ENCODE peak calls at places on chromosome 21, in nine cellular contexts. One of them, this sample, is unnamed.

GRCh38 chr21:43917515-43918384 is 52.7 kb downstream of the AGPAT3 start:
- DNase-seq in GM23248: no peak
- DNase-seq in neural progenitor cell: no peak
- DNase-seq in HCT116: peak
- DNase-seq in PC-3: peak
- DNase-seq in GM23338: no peak
- DNase-seq in MM.1S: peak
- DNase-seq in hepatocyte: no peak
- DNase-seq in SK-N-SH: no peak
- DNase-seq in this sample: no peak

GRCh38 chr21:44984428-44984791 is 44.6 kb downstream of the SLX9 start:
- DNase-seq in HCT116: no peak
- DNase-seq in SK-N-SH: peak
- DNase-seq in MM.1S: no peak
- DNase-seq in PC-3: no peak
- DNase-seq in hepatocyte: no peak
- DNase-seq in GM23338: no peak
- DNase-seq in neural progenitor cell: no peak
- DNase-seq in GM23248: no peak
- DNase-seq in this sample: no peak

GRCh38 chr21:16162953-16163352 is 433.2 kb downstream of the USP25 start:
- DNase-seq in neural progenitor cell: no peak
- DNase-seq in hepatocyte: no peak
- DNase-seq in HCT116: no peak
- DNase-seq in GM23338: no peak
- DNase-seq in GM23248: no peak
- DNase-seq in SK-N-SH: no peak
- DNase-seq in PC-3: no peak
- DNase-seq in MM.1S: no peak
- DNase-seq in this sample: no peak

GRCh38 chr21:44272231-44272858 is 10.6 kb upstream of the DNMT3L start:
- DNase-seq in PC-3: no peak
- DNase-seq in HCT116: no peak
- DNase-seq in hepatocyte: no peak
- DNase-seq in MM.1S: no peak
- DNase-seq in SK-N-SH: no peak
- DNase-seq in GM23338: no peak
- DNase-seq in GM23248: no peak
- DNase-seq in neural progenitor cell: no peak
- DNase-seq in this sample: no peak

GRCh38 chr21:26587621-26588260 is 14.7 kb upstream of the CYYR1 start:
- DNase-seq in MM.1S: no peak
- DNase-seq in neural progenitor cell: no peak
- DNase-seq in GM23338: no peak
- DNase-seq in HCT116: no peak
- DNase-seq in GM23248: peak
- DNase-seq in hepatocyte: peak
- DNase-seq in PC-3: peak
- DNase-seq in SK-N-SH: peak
- DNase-seq in this sample: no peak

GRCh38 chr21:36571556-36571955 is 91.6 kb upstream of the CLDN14 start:
- DNase-seq in PC-3: no peak
- DNase-seq in neural progenitor cell: no peak
- DNase-seq in hepatocyte: no peak
- DNase-seq in GM23338: no peak
- DNase-seq in HCT116: no peak
- DNase-seq in SK-N-SH: no peak
- DNase-seq in MM.1S: no peak
- DNase-seq in GM23248: no peak
- DNase-seq in this sample: no peak

GRCh38 chr21:41016472-41016871 is 151.5 kb upstream of the BACE2 start:
- DNase-seq in GM23248: no peak
- DNase-seq in MM.1S: no peak
- DNase-seq in neural progenitor cell: peak
- DNase-seq in PC-3: no peak
- DNase-seq in HCT116: no peak
- DNase-seq in SK-N-SH: no peak
- DNase-seq in GM23338: no peak
- DNase-seq in hepatocyte: no peak
- DNase-seq in this sample: no peak

GRCh38 chr21:25280061-25280460 is 327.2 kb downstream of the MRPL39 start:
- DNase-seq in HCT116: no peak
- DNase-seq in SK-N-SH: no peak
- DNase-seq in neural progenitor cell: no peak
- DNase-seq in GM23248: no peak
- DNase-seq in PC-3: no peak
- DNase-seq in MM.1S: no peak
- DNase-seq in hepatocyte: no peak
- DNase-seq in GM23338: peak
- DNase-seq in this sample: no peak

DNA sequence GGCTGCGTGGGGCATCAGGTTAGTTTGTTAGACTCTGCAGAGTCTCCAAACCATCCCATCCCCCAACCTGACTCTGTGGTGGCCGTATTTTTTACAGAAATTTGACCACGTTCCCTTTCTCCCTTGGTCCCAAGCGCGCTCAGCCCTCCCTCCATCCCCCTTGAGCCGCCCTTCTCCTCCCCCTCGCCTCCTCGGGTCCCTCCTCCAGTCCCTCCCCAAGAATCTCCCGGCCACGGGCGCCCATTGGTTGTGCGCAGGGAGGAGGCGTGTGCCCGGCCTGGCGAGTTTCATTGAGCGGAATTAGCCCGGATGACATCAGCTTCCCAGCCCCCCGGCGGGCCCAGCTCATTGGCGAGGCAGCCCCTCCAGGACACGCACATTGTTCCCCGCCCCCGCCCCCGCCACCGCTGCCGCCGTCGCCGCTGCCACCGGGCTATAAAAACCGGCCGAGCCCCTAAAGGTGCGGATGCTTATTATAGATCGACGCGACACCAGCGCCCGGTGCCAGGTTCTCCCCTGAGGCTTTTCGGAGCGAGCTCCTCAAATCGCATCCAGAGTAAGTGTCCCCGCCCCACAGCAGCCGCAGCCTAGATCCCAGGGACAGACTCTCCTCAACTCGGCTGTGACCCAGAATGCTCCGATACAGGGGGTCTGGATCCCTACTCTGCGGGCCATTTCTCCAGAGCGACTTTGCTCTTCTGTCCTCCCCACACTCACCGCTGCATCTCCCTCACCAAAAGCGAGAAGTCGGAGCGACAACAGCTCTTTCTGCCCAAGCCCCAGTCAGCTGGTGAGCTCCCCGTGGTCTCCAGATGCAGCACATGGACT is at the start of gene OLIG2:
- DNase-seq in GM23338: peak
- DNase-seq in HCT116: no peak
- DNase-seq in MM.1S: peak
- DNase-seq in PC-3: no peak
- DNase-seq in GM23248: no peak
- DNase-seq in SK-N-SH: peak
- DNase-seq in neural progenitor cell: peak
- DNase-seq in hepatocyte: no peak
- DNase-seq in this sample: no peak
- TF ChIP-seq EZH2phosphoT487 in GM23338: no peak
- TF ChIP-seq EZH2phosphoT487 in HCT116: no peak
- TF ChIP-seq EZH2phosphoT487 in MM.1S: no peak
- TF ChIP-seq EZH2phosphoT487 in PC-3: no peak
- TF ChIP-seq EZH2phosphoT487 in GM23248: peak
- TF ChIP-seq EZH2phosphoT487 in SK-N-SH: peak
- TF ChIP-seq EZH2phosphoT487 in neural progenitor cell: no peak
- TF ChIP-seq EZH2phosphoT487 in hepatocyte: no peak
- TF ChIP-seq EZH2phosphoT487 in this sample: no peak

GRCh38 chr21:46091631-46092025 is 6.3 kb upstream of the COL6A2 start:
- DNase-seq in MM.1S: no peak
- DNase-seq in hepatocyte: no peak
- DNase-seq in GM23338: no peak
- DNase-seq in PC-3: no peak
- DNase-seq in GM23248: no peak
- DNase-seq in HCT116: no peak
- DNase-seq in SK-N-SH: no peak
- DNase-seq in neural progenitor cell: no peak
- DNase-seq in this sample: no peak

GRCh38 chr21:46093668-46094400 is 4.1 kb upstream of the COL6A2 start:
- DNase-seq in MM.1S: no peak
- DNase-seq in HCT116: no peak
- DNase-seq in hepatocyte: no peak
- DNase-seq in GM23248: no peak
- DNase-seq in GM23338: no peak
- DNase-seq in PC-3: no peak
- DNase-seq in SK-N-SH: no peak
- DNase-seq in neural progenitor cell: no peak
- DNase-seq in this sample: no peak

GRCh38 chr21:46094401-46095105 is 3.4 kb upstream of the COL6A2 start:
- DNase-seq in SK-N-SH: no peak
- DNase-seq in GM23338: no peak
- DNase-seq in PC-3: no peak
- DNase-seq in hepatocyte: no peak
- DNase-seq in MM.1S: no peak
- DNase-seq in GM23248: no peak
- DNase-seq in HCT116: no peak
- DNase-seq in neural progenitor cell: no peak
- DNase-seq in this sample: no peak

GRCh38 chr21:46092026-46092764 is 5.7 kb upstream of the COL6A2 start:
- DNase-seq in neural progenitor cell: no peak
- DNase-seq in HCT116: no peak
- DNase-seq in GM23248: peak
- DNase-seq in hepatocyte: peak
- DNase-seq in PC-3: no peak
- DNase-seq in MM.1S: no peak
- DNase-seq in SK-N-SH: no peak
- DNase-seq in GM23338: no peak
- DNase-seq in this sample: no peak

DNA sequence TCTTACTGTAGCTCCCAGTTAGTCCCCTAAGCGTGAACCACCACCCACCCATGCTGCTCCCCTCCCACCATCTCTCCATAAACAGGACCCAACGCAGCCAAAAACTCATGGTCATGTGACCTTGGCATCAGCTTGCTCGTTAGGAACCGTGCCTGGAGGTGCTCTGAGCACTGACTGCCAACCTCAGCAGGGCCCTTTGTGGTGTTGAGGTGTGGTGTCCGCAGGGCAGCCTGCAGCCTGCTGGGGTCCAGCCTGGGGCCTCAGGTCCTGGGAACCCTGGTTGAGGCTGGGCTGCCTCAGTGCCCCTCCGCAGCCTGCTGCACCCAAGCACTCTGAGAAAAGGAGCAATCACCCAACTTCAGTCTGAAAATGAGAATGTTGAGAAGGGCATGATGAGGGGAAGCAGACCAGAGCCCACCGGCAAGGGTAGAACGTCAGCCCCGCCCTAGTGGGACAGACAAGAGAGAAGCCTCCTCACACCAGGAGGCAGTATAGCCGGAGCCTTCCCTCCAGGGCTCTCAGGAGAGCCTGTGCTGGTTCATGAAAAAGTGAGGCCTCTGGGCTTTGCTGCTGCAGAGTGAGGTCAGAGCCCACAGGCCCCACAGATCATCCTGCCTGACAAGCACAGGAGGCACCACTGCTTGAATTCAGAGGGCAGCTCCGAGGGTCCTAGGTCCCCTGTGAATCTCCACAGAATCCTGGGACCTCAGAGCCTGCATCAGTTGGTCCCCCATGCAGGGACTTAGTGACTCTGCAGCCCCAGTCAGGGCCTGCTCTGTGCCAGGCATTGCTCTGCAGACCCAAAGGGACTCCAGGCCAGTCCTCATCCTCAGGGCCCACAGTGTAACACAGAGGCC is 4.9 kb upstream of the COL6A2 start:
- DNase-seq in HCT116: no peak
- DNase-seq in SK-N-SH: no peak
- DNase-seq in MM.1S: no peak
- DNase-seq in GM23338: no peak
- DNase-seq in PC-3: no peak
- DNase-seq in GM23248: peak
- DNase-seq in hepatocyte: peak
- DNase-seq in neural progenitor cell: no peak
- DNase-seq in this sample: no peak
- TF ChIP-seq EZH2phosphoT487 in HCT116: no peak
- TF ChIP-seq EZH2phosphoT487 in SK-N-SH: no peak
- TF ChIP-seq EZH2phosphoT487 in MM.1S: no peak
- TF ChIP-seq EZH2phosphoT487 in GM23338: no peak
- TF ChIP-seq EZH2phosphoT487 in PC-3: no peak
- TF ChIP-seq EZH2phosphoT487 in GM23248: no peak
- TF ChIP-seq EZH2phosphoT487 in hepatocyte: no peak
- TF ChIP-seq EZH2phosphoT487 in neural progenitor cell: no peak
- TF ChIP-seq EZH2phosphoT487 in this sample: no peak

DNA sequence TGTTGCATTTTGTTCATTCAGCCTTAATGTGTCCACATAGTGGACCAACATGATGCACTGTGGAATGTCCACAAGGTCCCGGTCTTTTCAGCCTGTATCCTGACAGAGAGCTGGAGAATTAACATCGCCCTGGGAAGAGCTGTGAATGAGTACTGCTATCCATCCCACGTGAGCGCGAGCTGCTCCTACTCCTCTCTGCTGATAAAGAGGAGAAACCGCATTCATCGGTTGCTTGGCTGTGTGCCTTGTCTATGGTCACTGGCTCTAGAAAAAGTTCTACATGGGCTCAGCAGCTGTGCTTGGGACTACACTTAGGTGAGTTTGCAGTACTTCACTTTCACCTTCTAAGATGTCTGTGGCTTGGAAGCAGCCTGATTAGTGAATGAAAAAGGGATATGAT is 31.1 kb upstream of the IGSF5 start:
- DNase-seq in neural progenitor cell: no peak
- DNase-seq in HCT116: no peak
- DNase-seq in MM.1S: no peak
- DNase-seq in PC-3: no peak
- DNase-seq in SK-N-SH: no peak
- DNase-seq in GM23338: no peak
- DNase-seq in GM23248: no peak
- DNase-seq in hepatocyte: no peak
- DNase-seq in this sample: no peak
- TF ChIP-seq EZH2phosphoT487 in neural progenitor cell: no peak
- TF ChIP-seq EZH2phosphoT487 in HCT116: no peak
- TF ChIP-seq EZH2phosphoT487 in MM.1S: no peak
- TF ChIP-seq EZH2phosphoT487 in PC-3: no peak
- TF ChIP-seq EZH2phosphoT487 in SK-N-SH: no peak
- TF ChIP-seq EZH2phosphoT487 in GM23338: no peak
- TF ChIP-seq EZH2phosphoT487 in GM23248: no peak
- TF ChIP-seq EZH2phosphoT487 in hepatocyte: no peak
- TF ChIP-seq EZH2phosphoT487 in this sample: no peak

DNA sequence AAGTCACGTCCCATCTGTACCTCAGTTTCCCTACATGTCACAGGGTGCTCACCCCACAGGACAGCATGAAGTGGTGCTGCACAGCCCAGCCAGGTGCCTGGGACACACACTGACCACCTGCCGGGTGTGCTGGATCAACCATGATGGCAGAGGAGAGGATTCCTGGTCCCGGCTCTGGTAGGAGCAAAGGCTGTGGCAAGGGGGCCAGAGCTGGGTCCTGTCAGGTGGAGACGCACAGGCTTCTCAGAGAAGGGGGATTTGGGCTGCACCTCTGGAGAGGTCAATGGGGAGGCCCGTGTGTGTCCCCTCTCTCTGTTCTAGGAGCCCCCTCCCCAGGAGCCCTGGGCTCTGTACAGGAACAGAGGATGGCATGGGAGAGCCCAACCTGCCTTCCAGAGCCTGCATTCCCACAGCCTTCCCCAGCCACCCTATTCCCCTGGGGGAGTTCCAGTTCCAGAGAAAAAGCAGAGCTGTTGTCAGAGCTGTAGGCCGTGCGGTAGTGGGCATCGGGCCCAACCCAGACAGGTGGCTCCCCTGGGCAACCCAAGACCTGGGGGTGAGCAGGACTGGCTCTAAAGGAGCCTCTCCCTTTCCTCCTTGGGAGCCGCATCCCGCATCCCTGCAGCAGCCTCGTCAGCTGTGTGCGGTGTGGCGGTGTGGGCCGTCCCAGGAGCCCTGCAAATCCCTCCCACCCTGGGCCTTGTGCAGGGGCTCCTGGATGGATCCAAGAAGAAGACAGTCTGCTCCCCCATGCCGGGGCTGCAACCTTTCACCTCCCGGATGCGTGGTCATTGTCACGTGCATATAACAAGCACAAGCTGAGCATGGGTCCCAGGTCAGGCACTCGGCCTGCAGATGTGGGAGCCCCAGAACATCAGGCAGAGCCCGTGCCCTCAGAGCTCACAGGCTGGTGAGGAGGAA is 2.9 kb upstream of the TFF3 start:
- DNase-seq in GM23248: no peak
- DNase-seq in GM23338: no peak
- DNase-seq in PC-3: no peak
- DNase-seq in MM.1S: no peak
- DNase-seq in SK-N-SH: no peak
- DNase-seq in neural progenitor cell: no peak
- DNase-seq in HCT116: no peak
- DNase-seq in hepatocyte: no peak
- DNase-seq in this sample: no peak
- TF ChIP-seq EZH2phosphoT487 in GM23248: no peak
- TF ChIP-seq EZH2phosphoT487 in GM23338: no peak
- TF ChIP-seq EZH2phosphoT487 in PC-3: no peak
- TF ChIP-seq EZH2phosphoT487 in MM.1S: no peak
- TF ChIP-seq EZH2phosphoT487 in SK-N-SH: no peak
- TF ChIP-seq EZH2phosphoT487 in neural progenitor cell: no peak
- TF ChIP-seq EZH2phosphoT487 in HCT116: no peak
- TF ChIP-seq EZH2phosphoT487 in hepatocyte: no peak
- TF ChIP-seq EZH2phosphoT487 in this sample: no peak

This sample was measured in OCI-LY7.